ENCODE peak calls at places on chromosome 18, in eight cellular contexts. K is type B pancreatic cell, N is A549, I is uterus, S is foreskin fibroblast, U is astrocyte of the spinal cord, M is progenitor cell of endocrine pancreas, J is psoas muscle. Z is an unnamed sample.

GRCh38 chr18:35497334-35498197 is at the start of gene INO80C:
- DNase-seq in K (peak; percentile 92), N (peak; percentile 92), I (peak; percentile 90), S (peak; percentile 98), U (peak; percentile 96), M (peak; percentile 80), J (peak; percentile 96), Z (peak; percentile 92)

GRCh38 chr18:26656944-26657536 is 108.7 kb upstream of the KCTD1 start:
- DNase-seq in K (peak; percentile 84), N (peak; percentile 48), I (peak; percentile 71), S (peak; percentile 90), U (peak; percentile 71), M (peak; percentile 57), J (peak; percentile 82), Z (peak; percentile 79)

GRCh38 chr18:13375302-13376255 is 157.0 kb downstream of the LDLRAD4 start:
- DNase-seq in K (peak; percentile 45), N (peak; percentile 61), I (peak; percentile 82), S (peak; percentile 84), U (peak; percentile 96), M (no peak), J (peak; percentile 84), Z (no peak)

GRCh38 chr18:38747153-38747552 is 1181.6 kb upstream of the CELF4 start:
- DNase-seq in K (no peak), N (no peak), I (no peak), S (no peak), U (no peak), M (no peak), J (no peak), Z (no peak)

GRCh38 chr18:10188971-10189810 is 265.2 kb upstream of the APCDD1 start:
- DNase-seq in K (no peak), N (no peak), I (no peak), S (no peak), U (no peak), M (no peak), J (no peak), Z (no peak)

GRCh38 chr18:21740724-21741510 is at the start of gene MIB1:
- DNase-seq in K (peak; percentile 100), N (no peak), I (peak; percentile 60), S (no peak), U (peak; percentile 98), M (peak; percentile 99), J (peak; percentile 99), Z (peak; percentile 99)

GRCh38 chr18:76752400-76752799 is 70.0 kb upstream of the ZNF236 start:
- DNase-seq in K (no peak), N (no peak), I (no peak), S (no peak), U (no peak), M (no peak), J (no peak), Z (no peak)

GRCh38 chr18:58103339-58103930 is 59.4 kb downstream of the NEDD4L start:
- DNase-seq in K (no peak), N (no peak), I (no peak), S (no peak), U (no peak), M (no peak), J (no peak), Z (no peak)

GRCh38 chr18:33277431-33277830 is 163.1 kb downstream of the CCDC178 start:
- DNase-seq in K (no peak), N (no peak), I (no peak), S (no peak), U (no peak), M (no peak), J (no peak), Z (no peak)

GRCh38 chr18:44464401-44465185 is 216.1 kb upstream of the SETBP1 start:
- DNase-seq in K (no peak), N (no peak), I (no peak), S (peak; percentile 76), U (peak; percentile 25), M (no peak), J (no peak), Z (no peak)

GRCh38 chr18:43935051-43935412 is 657.7 kb upstream of the SYT4 start:
- DNase-seq in K (no peak), N (no peak), I (no peak), S (peak; percentile 65), U (peak; percentile 82), M (no peak), J (no peak), Z (no peak)

GRCh38 chr18:59987102-59987501 is 87.3 kb downstream of the PMAIP1 start:
- DNase-seq in K (no peak), N (no peak), I (no peak), S (no peak), U (no peak), M (no peak), J (no peak), Z (no peak)

GRCh38 chr18:51433881-51434280 is 236.4 kb upstream of the MEX3C start:
- DNase-seq in K (no peak), N (no peak), I (no peak), S (no peak), U (no peak), M (no peak), J (no peak), Z (no peak)

GRCh38 chr18:76349067-76349715 is 145.9 kb downstream of the ZNF516 start:
- DNase-seq in K (no peak), N (peak; percentile 64), I (peak; percentile 81), S (peak; percentile 85), U (peak; percentile 76), M (peak; percentile 60), J (peak; percentile 70), Z (peak; percentile 76)

GRCh38 chr18:58162127-58162526 is 118.1 kb downstream of the NEDD4L start:
- DNase-seq in K (no peak), N (no peak), I (no peak), S (no peak), U (no peak), M (no peak), J (no peak), Z (no peak)

GRCh38 chr18:44342946-44343345 is 337.7 kb upstream of the SETBP1 start:
- DNase-seq in K (no peak), N (no peak), I (no peak), S (no peak), U (no peak), M (no peak), J (no peak), Z (no peak)

GRCh38 chr18:25669741-25670140 is 317.8 kb upstream of the ZNF521 start:
- DNase-seq in K (no peak), N (no peak), I (no peak), S (peak; percentile 34), U (no peak), M (no peak), J (no peak), Z (no peak)

GRCh38 chr18:34297287-34297686 is 72.6 kb upstream of the NOL4 start:
- DNase-seq in K (no peak), N (no peak), I (no peak), S (no peak), U (no peak), M (no peak), J (no peak), Z (no peak)

GRCh38 chr18:45567123-45567522 is 48.2 kb upstream of the SLC14A2 start:
- DNase-seq in K (no peak), N (peak; percentile 13), I (peak; percentile 39), S (peak; percentile 39), U (peak; percentile 55), M (no peak), J (no peak), Z (peak; percentile 40)

GRCh38 chr18:76953186-76953982 is 131.0 kb downstream of the ZNF236 start:
- DNase-seq in K (no peak), N (no peak), I (peak; percentile 81), S (peak; percentile 33), U (peak; percentile 67), M (no peak), J (peak; percentile 75), Z (no peak)

GRCh38 chr18:46601338-46601908 is 55.6 kb downstream of the LOXHD1 start:
- DNase-seq in K (no peak), N (no peak), I (no peak), S (no peak), U (no peak), M (no peak), J (no peak), Z (no peak)

GRCh38 chr18:52903858-52904257 is 563.9 kb downstream of the DCC start:
- DNase-seq in K (no peak), N (peak; percentile 26), I (no peak), S (no peak), U (peak; percentile 5), M (peak; percentile 50), J (no peak), Z (peak; percentile 71)

DNA sequence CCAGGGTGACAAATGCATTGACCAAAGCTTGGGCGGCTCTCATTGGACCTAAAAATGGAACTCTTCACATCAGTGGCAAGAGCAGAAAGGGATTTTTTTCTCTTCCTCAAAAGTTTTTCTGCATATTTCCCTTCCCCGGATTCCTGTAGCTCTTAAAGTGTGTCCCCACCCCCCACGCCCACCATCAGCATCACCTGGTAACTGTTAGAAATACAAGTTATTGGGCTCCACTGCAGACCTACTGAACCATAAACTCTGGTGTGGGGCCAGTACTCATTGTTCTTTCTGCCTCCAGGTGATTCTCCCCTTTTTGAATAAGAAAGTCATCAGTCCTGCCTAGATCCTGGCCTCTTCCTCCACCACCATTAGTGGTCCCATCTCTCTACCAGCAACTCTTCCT is 1.3 kb upstream of the MYO5B start:
- DNase-seq in K (no peak), N (no peak), I (no peak), S (no peak), U (no peak), M (no peak), J (no peak), Z (no peak)
- TF ChIP-seq CTCF in K (no peak), N (no peak), I (no peak), S (no peak), U (no peak), M (no peak), J (no peak), Z (no peak)

DNA sequence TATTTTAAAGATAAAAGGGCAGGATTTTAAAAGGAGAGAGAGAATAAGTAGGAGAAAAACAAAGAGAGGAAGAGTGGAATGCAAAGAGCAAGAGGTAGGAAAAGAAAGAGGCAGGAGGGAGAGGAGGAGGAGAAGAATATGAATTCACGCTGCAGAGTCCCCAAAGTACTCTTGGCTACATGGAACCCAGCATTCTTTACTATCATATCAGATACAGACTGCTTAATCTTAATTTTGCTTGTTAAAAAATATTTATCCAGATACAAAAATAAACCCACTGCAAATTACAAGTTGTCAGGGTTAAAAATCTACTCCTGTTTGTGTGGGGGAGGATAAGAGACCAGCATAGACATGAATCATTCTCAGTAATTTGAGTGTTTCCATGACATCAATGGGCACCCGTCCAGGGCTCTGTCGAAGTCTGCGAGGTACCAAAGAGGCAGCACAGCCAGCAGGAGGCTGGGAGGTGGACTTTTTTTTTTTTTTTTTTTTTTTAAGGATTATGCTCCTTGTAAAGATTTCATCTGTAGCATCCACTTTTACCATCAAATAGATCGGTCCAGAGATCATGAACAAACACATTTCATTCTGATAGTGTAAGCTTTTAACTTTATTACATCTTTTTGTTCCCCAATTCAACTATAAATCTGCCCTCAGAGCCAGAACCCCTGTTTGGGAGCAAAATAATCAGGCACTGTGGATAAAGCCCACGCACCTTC is 182.2 kb downstream of the TCF4 start:
- DNase-seq in K (no peak), N (peak; percentile 69), I (peak; percentile 89), S (peak; percentile 95), U (peak; percentile 95), M (no peak), J (peak; percentile 94), Z (peak; percentile 31)
- TF ChIP-seq CTCF in K (peak; percentile 38), N (no peak), I (no peak), S (no peak), U (peak; percentile 8), M (no peak), J (peak; percentile 36), Z (no peak)

GRCh38 chr18:48314694-48315093 is 94.5 kb downstream of the ZBTB7C start:
- DNase-seq in K (no peak), N (no peak), I (no peak), S (no peak), U (no peak), M (no peak), J (no peak), Z (no peak)
- TF ChIP-seq CTCF in K (no peak), N (no peak), I (no peak), S (no peak), U (no peak), M (no peak), J (no peak), Z (peak; percentile 12)

GRCh38 chr18:63443820-63444219 is 21.5 kb upstream of the VPS4B start:
- DNase-seq in K (no peak), N (no peak), I (no peak), S (no peak), U (no peak), M (no peak), J (no peak), Z (no peak)
- TF ChIP-seq CTCF in K (no peak), N (no peak), I (no peak), S (no peak), U (no peak), M (no peak), J (no peak), Z (no peak)